ENCODE peak calls at places on chromosomes 3 and 15, in eight cellular contexts. E, H, Y, A, T, M, L and B are unnamed samples.
A peak's percentile ranks its signal among the peaks of the same experiment; 100 is the strongest.

GRCh38 chr15:75731248-75732100 is 18.8 kb upstream of the CSPG4 start:
- DNase-seq in H (peak; percentile 40), L (peak; percentile 53), Y (no peak), M (no peak), T (peak; percentile 71), E (peak; percentile 73), A (peak; percentile 75), B (no peak)

GRCh38 chr15:63888823-63889222 is 55.1 kb upstream of the HERC1 start:
- DNase-seq in A (no peak), H (no peak), M (no peak), E (no peak), Y (no peak), L (no peak), T (no peak), B (no peak)

GRCh38 chr3:170075425-170076091 is 37.8 kb downstream of the GPR160 start:
- DNase-seq in E (no peak), Y (no peak), T (no peak), H (no peak), A (no peak), L (no peak), M (no peak), B (no peak)

GRCh38 chr3:81531256-81531655 is 230.2 kb downstream of the GBE1 start:
- DNase-seq in M (no peak), Y (no peak), A (no peak), L (no peak), T (no peak), H (no peak), E (no peak), B (no peak)

GRCh38 chr3:122974764-122975162 is 52.8 kb downstream of the SEMA5B start:
- DNase-seq in H (no peak), M (no peak), L (peak; percentile 36), A (peak; percentile 59), Y (no peak), E (peak; percentile 41), T (no peak), B (no peak)

GRCh38 chr3:166510382-166510781 is 673.2 kb upstream of the BCHE start:
- DNase-seq in L (no peak), E (no peak), Y (no peak), A (no peak), T (no peak), H (no peak), M (no peak), B (no peak)

GRCh38 chr3:115834068-115834467 is 210.8 kb downstream of the GAP43 start:
- DNase-seq in M (no peak), A (peak; percentile 81), H (no peak), E (no peak), L (peak; percentile 73), Y (no peak), T (no peak), B (no peak)

GRCh38 chr15:44718927-44719292 is 7.6 kb downstream of the B2M start:
- DNase-seq in H (no peak), T (no peak), E (no peak), L (no peak), Y (no peak), A (no peak), M (no peak), B (no peak)

GRCh38 chr15:89018235-89018634 is 70.0 kb upstream of the ABHD2 start:
- DNase-seq in H (no peak), T (no peak), Y (no peak), M (no peak), L (peak; percentile 60), A (no peak), E (peak; percentile 50), B (no peak)

GRCh38 chr3:176523114-176523513 is 674.2 kb downstream of the TBL1XR1 start:
- DNase-seq in H (no peak), E (no peak), Y (no peak), T (no peak), L (no peak), M (no peak), A (no peak), B (no peak)

GRCh38 chr3:169234595-169234994 is 428.9 kb downstream of the MECOM start:
- DNase-seq in E (no peak), A (no peak), H (no peak), T (no peak), Y (no peak), L (no peak), M (no peak), B (no peak)

GRCh38 chr3:141336672-141337522 is 31.4 kb upstream of the ZBTB38 start:
- DNase-seq in A (peak; percentile 92), L (peak; percentile 97), Y (peak; percentile 65), E (no peak), T (no peak), M (no peak), H (no peak), B (no peak)

GRCh38 chr15:88663216-88663615 is 24.4 kb downstream of the ISG20 start:
- DNase-seq in A (peak; percentile 39), L (no peak), M (no peak), Y (no peak), H (peak; percentile 25), E (no peak), T (no peak), B (no peak)

GRCh38 chr15:49883121-49883520 is 235.9 kb downstream of the ATP8B4 start:
- DNase-seq in A (no peak), M (no peak), H (no peak), T (no peak), L (no peak), E (no peak), Y (no peak), B (no peak)

GRCh38 chr3:168914662-168915061 is 748.9 kb downstream of the MECOM start:
- DNase-seq in M (no peak), L (peak; percentile 32), H (no peak), E (no peak), T (no peak), A (peak; percentile 11), Y (no peak), B (no peak)

GRCh38 chr3:45104715-45105711 is 41.2 kb downstream of the CDCP1 start:
- DNase-seq in T (no peak), E (no peak), L (peak; percentile 78), Y (no peak), H (no peak), M (no peak), A (peak; percentile 88), B (no peak)

GRCh38 chr15:62847900-62848489 is 194.6 kb upstream of the TPM1 start:
- DNase-seq in M (no peak), Y (peak; percentile 89), L (peak; percentile 77), A (peak; percentile 76), H (peak; percentile 42), E (peak; percentile 71), T (peak; percentile 57), B (peak; percentile 83)

GRCh38 chr15:90151989-90152645 is 49.0 kb upstream of the SEMA4B start:
- DNase-seq in A (no peak), T (no peak), H (no peak), L (no peak), Y (no peak), E (no peak), M (no peak), B (no peak)

GRCh38 chr3:10757021-10757820 is 58.8 kb upstream of the SLC6A11 start:
- DNase-seq in L (peak; percentile 65), E (no peak), H (no peak), M (no peak), T (no peak), A (peak; percentile 4), Y (peak; percentile 20), B (no peak)

GRCh38 chr15:87628311-87628710 is 628.2 kb downstream of the NTRK3 start:
- DNase-seq in L (no peak), H (no peak), T (no peak), Y (no peak), M (no peak), E (no peak), A (no peak), B (no peak)

GRCh38 chr3:18585019-18585968 is 160.2 kb upstream of the SATB1 start:
- DNase-seq in T (no peak), M (no peak), A (no peak), E (no peak), H (no peak), L (no peak), Y (no peak), B (no peak)

GRCh38 chr3:58173670-58174472 is 36.9 kb downstream of the DNASE1L3 start:
- DNase-seq in Y (peak; percentile 69), T (no peak), A (peak; percentile 55), H (no peak), L (peak; percentile 33), E (peak; percentile 40), M (no peak), B (peak; percentile 48)

DNA sequence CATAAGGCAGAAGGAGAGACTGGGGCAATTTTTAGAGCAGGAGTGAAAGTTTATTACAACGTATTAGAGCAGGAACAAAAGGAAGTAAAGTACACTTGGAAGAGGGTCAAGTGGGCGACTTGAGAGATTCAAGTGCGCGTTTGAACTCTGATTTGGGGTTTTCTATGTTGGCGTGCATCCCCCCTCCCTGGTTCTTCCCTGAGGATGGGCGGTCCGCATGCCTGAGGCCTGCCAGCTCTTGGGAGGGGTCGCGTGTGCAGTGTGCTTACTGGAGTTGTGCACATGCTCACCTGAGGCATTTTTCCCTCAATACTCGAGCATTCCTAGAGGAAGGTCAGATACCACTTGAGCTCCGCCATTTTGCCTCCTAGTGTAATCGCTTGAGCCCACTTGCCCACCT is 10.4 kb upstream of the CHAC1 start:
- DNase-seq in Y (no peak), A (no peak), L (no peak), E (no peak), T (no peak), H (peak; percentile 73), M (no peak), B (no peak)
- H3K4me3 ChIP-seq in Y (no peak overlapping the region), A (peak overlapping the region; percentile 59), L (no peak overlapping the region), E (no peak overlapping the region), T (peak overlapping the region; percentile 69), H (no peak overlapping the region), M (no peak overlapping the region), B (no peak overlapping the region)

GRCh38 chr3:117927831-117928230 is 1106.8 kb downstream of the IGSF11 start:
- DNase-seq in L (no peak), H (no peak), E (no peak), Y (no peak), A (no peak), M (no peak), T (no peak), B (no peak)
- H3K4me3 ChIP-seq in L (no peak overlapping the region), H (no peak overlapping the region), E (no peak overlapping the region), Y (no peak overlapping the region), A (no peak overlapping the region), M (no peak overlapping the region), T (no peak overlapping the region), B (no peak overlapping the region)

GRCh38 chr3:186932281-186933181 is 2.2 kb downstream of the ST6GAL1 start:
- DNase-seq in E (peak; percentile 31), Y (no peak), T (no peak), M (no peak), L (peak; percentile 23), A (no peak), H (no peak), B (no peak)
- H3K4me3 ChIP-seq in E (peak overlapping the region; percentile 50), Y (no peak overlapping the region), T (peak overlapping the region; percentile 94), M (no peak overlapping the region), L (peak overlapping the region; percentile 80), A (peak overlapping the region; percentile 67), H (peak overlapping the region; percentile 94), B (no peak overlapping the region)

DNA sequence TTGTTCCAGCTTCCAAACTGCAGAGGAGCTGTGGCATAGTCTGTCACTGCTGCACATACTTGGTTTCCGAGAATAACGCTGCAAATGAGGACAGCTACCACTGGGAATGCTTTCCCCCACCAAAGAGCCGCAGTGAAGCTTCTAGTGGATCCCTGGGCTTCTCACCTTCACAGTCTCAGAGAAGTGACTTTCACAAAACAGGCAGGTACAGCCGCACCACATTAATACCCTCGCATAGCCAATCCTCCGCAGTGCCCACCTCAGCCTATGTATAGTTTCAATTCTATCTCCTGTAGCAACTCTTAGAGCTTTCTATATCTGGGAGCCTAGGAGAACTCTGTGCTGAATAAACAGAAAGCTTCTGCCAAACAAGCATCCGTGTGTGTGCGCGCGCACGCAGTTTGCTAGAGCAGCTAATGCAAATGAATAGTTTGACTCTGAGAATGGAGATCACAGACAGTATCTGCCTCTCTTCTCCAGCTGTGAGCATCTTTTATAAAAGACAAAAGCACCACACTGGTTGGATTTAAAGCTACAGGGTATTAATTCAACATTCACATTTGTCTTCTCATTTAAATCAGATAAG is 81.9 kb upstream of the PLXND1 start:
- DNase-seq in T (peak; percentile 61), H (no peak), E (peak; percentile 75), L (peak; percentile 69), M (peak; percentile 69), Y (peak; percentile 58), A (peak; percentile 68), B (peak; percentile 44)
- H3K4me3 ChIP-seq in T (peak overlapping the region; percentile 30), H (no peak overlapping the region), E (no peak overlapping the region), L (peak overlapping the region; percentile 17), M (no peak overlapping the region), Y (no peak overlapping the region), A (peak overlapping the region; percentile 50), B (no peak overlapping the region)